ENCODE peak calls at places on chromosomes 4 and X, in eight cellular contexts. F is HCT116, E is kidney, M is GM20000, S is fibroblast of pulmonary artery, L is DMS 273 treated with DMSO at 0.1 percent for 48 hours, Z is pulmonary artery endothelial cell, A is cardiac muscle cell. B is an unnamed sample.
A peak's percentile ranks its signal among the peaks of the same experiment; 100 is the strongest.

GRCh38 chr4:26916195-26916594 is 55.6 kb downstream of the STIM2 start:
- DNase-seq in F (no peak), E (no peak), M (no peak), S (peak; percentile 22), L (no peak), Z (no peak), A (no peak), B (no peak)

GRCh38 chrX:108734426-108734825 is 1.9 kb downstream of the IRS4 start:
- DNase-seq in F (no peak), E (peak; percentile 28), M (peak; percentile 0), S (no peak), L (no peak), Z (no peak), A (no peak), B (no peak)

GRCh38 chr4:13266687-13267086 is 217.5 kb downstream of the RAB28 start:
- DNase-seq in F (no peak), E (no peak), M (no peak), S (no peak), L (no peak), Z (no peak), A (no peak), B (no peak)

GRCh38 chr4:52204921-52205320 is 153.8 kb downstream of the SPATA18 start:
- DNase-seq in F (no peak), E (no peak), M (no peak), S (no peak), L (no peak), Z (no peak), A (no peak), B (no peak)

GRCh38 chr4:16289872-16290554 is 63.7 kb upstream of the TAPT1 start:
- DNase-seq in F (peak; percentile 7), E (no peak), M (peak; percentile 36), S (peak; percentile 67), L (no peak), Z (no peak), A (peak; percentile 44), B (no peak)

GRCh38 chr4:153137677-153138630 is 66.3 kb upstream of the TRIM2 start:
- DNase-seq in F (no peak), E (no peak), M (no peak), S (no peak), L (no peak), Z (no peak), A (no peak), B (no peak)

GRCh38 chr4:110533940-110534339 is 58.0 kb downstream of the ENPEP start:
- DNase-seq in F (peak; percentile 72), E (no peak), M (no peak), S (peak; percentile 98), L (no peak), Z (peak; percentile 95), A (no peak), B (no peak)

GRCh38 chrX:139924069-139924695 is 8.7 kb downstream of the ATP11C start:
- DNase-seq in F (no peak), E (no peak), M (no peak), S (no peak), L (no peak), Z (no peak), A (no peak), B (no peak)

GRCh38 chr4:8917321-8917811 is 45.7 kb upstream of the HMX1 start:
- DNase-seq in F (no peak), E (no peak), M (peak; percentile 11), S (no peak), L (no peak), Z (no peak), A (no peak), B (no peak)

GRCh38 chr4:24840362-24840761 is 45.0 kb downstream of the SOD3 start:
- DNase-seq in F (no peak), E (no peak), M (no peak), S (no peak), L (no peak), Z (no peak), A (no peak), B (no peak)

B was measured in activated CD8-positive, alpha-beta memory T cell treated with anti-CD3 and anti-CD28 coated beads for 48 hours.